ENCODE peak calls at places on chromosomes 11 and 22, in seven cellular contexts. One of them, this sample, is unnamed.

GRCh38 chr11:3669128-3669527 is 2.1 kb downstream of the CHRNA10 start:
- DNase-seq in GM12892: no peak
- DNase-seq in K562: no peak
- DNase-seq in H1: no peak
- DNase-seq in SK-N-SH: no peak
- DNase-seq in HepG2: no peak
- DNase-seq in GM12878: no peak
- DNase-seq in this sample: no peak

GRCh38 chr11:121464352-121464946 is 11.7 kb upstream of the SORL1-AS1 start:
- DNase-seq in GM12892: peak; percentile 42
- DNase-seq in K562: no peak
- DNase-seq in H1: no peak
- DNase-seq in SK-N-SH: peak; percentile 78
- DNase-seq in HepG2: peak; percentile 15
- DNase-seq in GM12878: no peak
- DNase-seq in this sample: no peak

GRCh38 chr11:121105063-121105480 is 4.0 kb downstream of the TECTA start:
- DNase-seq in GM12892: no peak
- DNase-seq in K562: no peak
- DNase-seq in H1: no peak
- DNase-seq in SK-N-SH: no peak
- DNase-seq in HepG2: no peak
- DNase-seq in GM12878: no peak
- DNase-seq in this sample: no peak

GRCh38 chr22:18954333-18954732 is 18.2 kb upstream of the PRODH start:
- DNase-seq in GM12892: peak; percentile 81
- DNase-seq in K562: peak; percentile 76
- DNase-seq in H1: peak; percentile 21
- DNase-seq in SK-N-SH: peak; percentile 89
- DNase-seq in HepG2: peak; percentile 18
- DNase-seq in GM12878: no peak
- DNase-seq in this sample: peak; percentile 83

GRCh38 chr11:31030375-31030774 is 339.2 kb downstream of the DCDC1 start:
- DNase-seq in GM12892: no peak
- DNase-seq in K562: no peak
- DNase-seq in H1: no peak
- DNase-seq in SK-N-SH: no peak
- DNase-seq in HepG2: no peak
- DNase-seq in GM12878: no peak
- DNase-seq in this sample: no peak

GRCh38 chr11:1516273-1517067 is 29.9 kb upstream of the MOB2 start:
- DNase-seq in GM12892: no peak
- DNase-seq in K562: no peak
- DNase-seq in H1: no peak
- DNase-seq in SK-N-SH: peak; percentile 39
- DNase-seq in HepG2: no peak
- DNase-seq in GM12878: no peak
- DNase-seq in this sample: no peak

GRCh38 chr11:19432370-19433163 is 191.8 kb upstream of the E2F8 start:
- DNase-seq in GM12892: no peak
- DNase-seq in K562: no peak
- DNase-seq in H1: no peak
- DNase-seq in SK-N-SH: no peak
- DNase-seq in HepG2: no peak
- DNase-seq in GM12878: peak; percentile 74
- DNase-seq in this sample: no peak

GRCh38 chr22:47281126-47282106 is 519.0 kb downstream of the TBC1D22A start:
- DNase-seq in GM12892: no peak
- DNase-seq in K562: no peak
- DNase-seq in H1: no peak
- DNase-seq in SK-N-SH: no peak
- DNase-seq in HepG2: no peak
- DNase-seq in GM12878: no peak
- DNase-seq in this sample: no peak

GRCh38 chr11:35111171-35112055 is 27.6 kb upstream of the CD44 start:
- DNase-seq in GM12892: no peak
- DNase-seq in K562: peak; percentile 20
- DNase-seq in H1: no peak
- DNase-seq in SK-N-SH: no peak
- DNase-seq in HepG2: no peak
- DNase-seq in GM12878: no peak
- DNase-seq in this sample: no peak

GRCh38 chr11:33147559-33147958 is 13.7 kb downstream of the CSTF3 start:
- DNase-seq in GM12892: no peak
- DNase-seq in K562: no peak
- DNase-seq in H1: no peak
- DNase-seq in SK-N-SH: no peak
- DNase-seq in HepG2: no peak
- DNase-seq in GM12878: no peak
- DNase-seq in this sample: no peak

GRCh38 chr22:25754527-25755202 is 12.7 kb downstream of the MYO18B start:
- DNase-seq in GM12892: no peak
- DNase-seq in K562: no peak
- DNase-seq in H1: no peak
- DNase-seq in SK-N-SH: no peak
- DNase-seq in HepG2: no peak
- DNase-seq in GM12878: no peak
- DNase-seq in this sample: no peak

GRCh38 chr11:72975778-72976520 is 161.7 kb downstream of the ATG16L2 start:
- DNase-seq in GM12892: no peak
- DNase-seq in K562: no peak
- DNase-seq in H1: no peak
- DNase-seq in SK-N-SH: no peak
- DNase-seq in HepG2: peak; percentile 9
- DNase-seq in GM12878: no peak
- DNase-seq in this sample: no peak

GRCh38 chr11:12376259-12376971 is 956 bp upstream of the PARVA start:
- DNase-seq in GM12892: no peak
- DNase-seq in K562: no peak
- DNase-seq in H1: no peak
- DNase-seq in SK-N-SH: no peak
- DNase-seq in HepG2: no peak
- DNase-seq in GM12878: no peak
- DNase-seq in this sample: no peak

GRCh38 chr11:12377824-12378593 is 638 bp downstream of the PARVA start:
- DNase-seq in GM12892: no peak
- DNase-seq in K562: peak; percentile 24
- DNase-seq in H1: peak; percentile 69
- DNase-seq in SK-N-SH: peak; percentile 93
- DNase-seq in HepG2: peak; percentile 62
- DNase-seq in GM12878: no peak
- DNase-seq in this sample: no peak

GRCh38 chr11:12380565-12381325 is 3.4 kb downstream of the PARVA start:
- DNase-seq in GM12892: no peak
- DNase-seq in K562: no peak
- DNase-seq in H1: no peak
- DNase-seq in SK-N-SH: no peak
- DNase-seq in HepG2: no peak
- DNase-seq in GM12878: no peak
- DNase-seq in this sample: no peak

GRCh38 chr11:12381875-12382274 is 4.5 kb downstream of the PARVA start:
- DNase-seq in GM12892: no peak
- DNase-seq in K562: no peak
- DNase-seq in H1: no peak
- DNase-seq in SK-N-SH: no peak
- DNase-seq in HepG2: no peak
- DNase-seq in GM12878: no peak
- DNase-seq in this sample: no peak

DNA sequence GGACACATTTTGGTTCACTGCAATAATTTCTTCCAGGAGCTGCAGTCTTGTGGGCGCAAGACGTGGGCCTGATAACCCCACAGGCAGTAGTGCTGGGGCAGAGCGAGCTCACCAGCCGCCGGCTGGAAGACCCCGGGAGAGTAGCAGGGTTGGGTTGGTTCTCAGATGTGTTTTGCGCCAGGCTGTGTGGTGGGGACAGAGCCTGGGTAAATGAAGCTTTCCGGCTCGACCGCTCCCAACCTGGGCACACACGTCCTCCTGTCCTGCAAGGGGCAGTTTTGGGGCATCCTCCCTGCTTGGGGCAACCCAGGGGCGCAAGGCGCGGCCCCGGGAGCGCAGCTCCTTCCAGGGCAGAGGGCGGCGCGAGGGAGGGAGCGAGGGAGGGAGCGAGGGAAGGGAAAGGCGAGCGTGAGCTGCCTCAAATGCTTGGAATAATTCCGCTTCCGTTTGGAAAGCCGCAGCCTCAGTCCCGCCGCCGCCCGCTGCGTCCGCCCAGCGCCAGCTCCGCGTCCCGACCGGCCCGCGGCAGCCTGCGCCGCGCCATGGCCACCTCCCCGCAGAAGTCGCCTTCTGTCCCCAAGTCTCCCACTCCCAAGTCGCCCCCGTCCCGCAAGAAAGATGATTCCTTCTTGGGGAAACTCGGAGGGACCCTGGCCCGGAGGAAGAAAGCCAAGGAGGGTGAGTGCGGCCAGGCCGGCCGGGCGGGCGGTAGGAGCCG is at the start of gene PARVA:
- DNase-seq in GM12892: no peak
- DNase-seq in K562: no peak
- DNase-seq in H1: peak; percentile 50
- DNase-seq in SK-N-SH: no peak
- DNase-seq in HepG2: peak; percentile 50
- DNase-seq in GM12878: no peak
- DNase-seq in this sample: no peak
- TF ChIP-seq TAF1 in GM12892: no peak
- TF ChIP-seq TAF1 in K562: no peak
- TF ChIP-seq TAF1 in H1: peak; percentile 19
- TF ChIP-seq TAF1 in SK-N-SH: no peak
- TF ChIP-seq TAF1 in HepG2: no peak
- TF ChIP-seq TAF1 in GM12878: no peak
- TF ChIP-seq TAF1 in this sample: no peak

DNA sequence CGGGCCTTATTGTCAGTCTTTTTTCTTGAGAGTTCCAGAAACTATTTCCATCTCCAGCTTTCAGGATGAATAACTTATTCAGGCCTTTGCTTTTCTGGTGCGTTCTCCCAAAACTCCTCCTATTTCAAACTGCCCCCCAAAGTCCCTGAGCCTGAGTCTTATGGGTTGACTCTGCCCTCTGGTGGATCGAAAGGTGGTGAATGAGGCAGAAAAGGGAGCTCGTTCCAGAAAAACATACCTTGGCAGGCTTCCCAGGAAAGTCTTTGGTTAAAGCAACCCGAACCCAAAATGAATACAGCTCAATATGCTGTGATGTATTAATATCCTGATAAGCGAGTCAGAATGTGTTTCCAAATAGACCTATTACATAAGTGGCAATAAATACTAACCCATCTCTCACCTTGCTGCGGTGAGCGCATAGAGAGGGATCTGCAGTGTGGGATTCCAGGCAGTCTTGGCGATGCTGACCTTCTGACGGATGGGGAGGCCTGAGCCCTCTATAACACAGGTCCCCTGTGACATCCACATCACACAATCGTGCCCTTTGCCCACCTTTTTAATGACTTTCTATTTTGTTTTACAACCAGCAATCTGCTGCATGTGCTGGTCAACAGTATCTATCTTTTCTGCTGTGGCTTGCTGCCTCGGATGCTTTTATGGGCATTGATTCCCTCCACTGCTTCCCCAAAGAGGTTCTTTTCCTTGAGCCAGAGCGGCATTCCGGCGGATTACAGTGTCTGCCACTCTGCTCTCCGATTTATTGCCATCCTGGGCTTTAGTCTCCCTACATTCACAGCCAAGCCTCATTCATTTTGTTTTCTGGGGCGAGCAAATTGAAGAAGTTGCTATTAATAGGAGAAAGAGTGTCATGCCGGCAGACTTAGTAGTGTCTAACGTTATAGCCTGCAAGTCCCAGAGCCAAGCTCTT is 756.8 kb downstream of the NTM start:
- DNase-seq in GM12892: no peak
- DNase-seq in K562: no peak
- DNase-seq in H1: no peak
- DNase-seq in SK-N-SH: peak; percentile 66
- DNase-seq in HepG2: peak; percentile 3
- DNase-seq in GM12878: no peak
- DNase-seq in this sample: no peak
- TF ChIP-seq TAF1 in GM12892: no peak
- TF ChIP-seq TAF1 in K562: no peak
- TF ChIP-seq TAF1 in H1: no peak
- TF ChIP-seq TAF1 in SK-N-SH: no peak
- TF ChIP-seq TAF1 in HepG2: no peak
- TF ChIP-seq TAF1 in GM12878: no peak
- TF ChIP-seq TAF1 in this sample: no peak

DNA sequence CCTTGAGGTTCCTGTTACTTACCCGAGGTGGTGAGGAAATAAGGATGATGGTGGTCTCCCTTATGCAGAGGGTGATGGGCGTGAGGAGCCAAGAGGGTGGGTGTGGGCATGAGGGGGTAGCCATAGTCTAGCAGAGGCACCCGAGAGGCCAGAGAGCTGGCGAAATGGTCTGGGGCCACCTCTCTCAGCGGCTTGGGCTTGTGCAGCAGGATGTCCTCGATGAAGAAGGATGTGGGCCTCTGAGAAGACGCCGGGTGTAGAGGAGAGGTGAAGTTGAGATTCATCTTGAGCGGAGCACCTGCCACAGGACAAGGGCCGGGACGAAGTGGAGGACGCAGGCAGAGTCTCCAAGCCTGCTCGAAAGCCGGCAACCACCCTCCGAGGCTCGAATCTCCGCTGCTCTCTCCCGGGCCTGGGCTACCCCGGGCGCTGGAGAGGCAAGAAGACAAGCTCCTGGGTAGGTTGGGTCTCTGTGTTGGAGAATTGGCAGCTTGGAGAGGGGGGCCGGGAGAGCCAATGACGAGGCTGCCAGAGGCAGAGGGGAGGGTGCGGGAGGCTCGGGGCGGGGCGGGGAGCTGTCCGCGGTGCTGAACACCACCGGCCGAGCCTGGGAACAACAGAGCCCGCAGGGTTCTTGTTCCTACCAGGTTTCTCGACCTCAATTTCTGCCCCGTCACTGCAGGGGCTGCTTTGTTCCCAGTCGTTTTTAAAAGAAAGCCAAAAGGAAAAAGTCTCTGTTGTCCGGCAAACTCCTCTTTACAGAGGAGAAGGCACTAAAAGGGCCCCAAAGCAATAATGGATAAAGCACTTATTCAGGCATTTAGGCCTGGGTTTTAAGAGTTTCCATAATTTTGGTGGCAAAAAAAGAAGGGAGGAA is at the start of gene BSX:
- DNase-seq in GM12892: peak; percentile 33
- DNase-seq in K562: peak; percentile 81
- DNase-seq in H1: peak; percentile 78
- DNase-seq in SK-N-SH: no peak
- DNase-seq in HepG2: peak; percentile 4
- DNase-seq in GM12878: no peak
- DNase-seq in this sample: peak; percentile 50
- TF ChIP-seq TAF1 in GM12892: no peak
- TF ChIP-seq TAF1 in K562: no peak
- TF ChIP-seq TAF1 in H1: peak; percentile 21
- TF ChIP-seq TAF1 in SK-N-SH: no peak
- TF ChIP-seq TAF1 in HepG2: no peak
- TF ChIP-seq TAF1 in GM12878: no peak
- TF ChIP-seq TAF1 in this sample: no peak

DNA sequence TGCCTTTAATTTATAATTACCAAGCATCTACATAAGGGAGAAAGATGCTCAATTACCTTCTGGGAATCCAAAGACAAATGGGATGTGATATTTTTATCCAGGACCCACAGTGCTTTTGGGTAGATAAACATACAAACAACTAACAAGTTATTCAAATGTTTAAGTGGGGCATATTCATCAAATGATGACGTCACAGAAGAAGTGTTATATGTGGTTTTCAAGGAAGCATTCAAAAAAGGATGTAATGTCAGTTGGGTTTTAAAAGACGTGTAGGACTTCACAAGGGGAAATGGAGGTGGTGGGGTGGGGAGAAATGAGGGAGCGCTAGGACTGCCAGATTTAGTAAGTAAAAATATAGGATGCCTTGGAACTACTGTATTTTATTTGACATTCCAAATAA is 915.9 kb downstream of the KCNA4 start:
- DNase-seq in GM12892: no peak
- DNase-seq in K562: no peak
- DNase-seq in H1: no peak
- DNase-seq in SK-N-SH: no peak
- DNase-seq in HepG2: no peak
- DNase-seq in GM12878: no peak
- DNase-seq in this sample: no peak
- TF ChIP-seq TAF1 in GM12892: no peak
- TF ChIP-seq TAF1 in K562: no peak
- TF ChIP-seq TAF1 in H1: no peak
- TF ChIP-seq TAF1 in SK-N-SH: no peak
- TF ChIP-seq TAF1 in HepG2: no peak
- TF ChIP-seq TAF1 in GM12878: no peak
- TF ChIP-seq TAF1 in this sample: no peak

This sample was measured in GM12891.